ENCODE peak calls at places on chromosomes 7 and 10, in seven cellular contexts. One of them, this sample, is unnamed.

GRCh38 chr7:106793015-106793651 is 71.9 kb upstream of the PIK3CG start:
- DNase-seq in occipital lobe: no peak
- DNase-seq in G401: peak; percentile 37
- DNase-seq in T-helper 1 cell: peak; percentile 37
- DNase-seq in neural crest cell: peak; percentile 4
- DNase-seq in NCI-H2171 treated with DMSO at 0.1 percent for 48 hours: peak; percentile 18
- DNase-seq in right atrium auricular region: no peak
- DNase-seq in this sample: no peak

GRCh38 chr7:1056006-1056784 is 11.8 kb downstream of the GPR146 start:
- DNase-seq in occipital lobe: no peak
- DNase-seq in G401: peak; percentile 29
- DNase-seq in T-helper 1 cell: no peak
- DNase-seq in neural crest cell: no peak
- DNase-seq in NCI-H2171 treated with DMSO at 0.1 percent for 48 hours: no peak
- DNase-seq in right atrium auricular region: no peak
- DNase-seq in this sample: peak; percentile 89

GRCh38 chr7:157519246-157519645 is 182.4 kb downstream of the DNAJB6 start:
- DNase-seq in occipital lobe: no peak
- DNase-seq in G401: no peak
- DNase-seq in T-helper 1 cell: no peak
- DNase-seq in neural crest cell: no peak
- DNase-seq in NCI-H2171 treated with DMSO at 0.1 percent for 48 hours: no peak
- DNase-seq in right atrium auricular region: peak; percentile 28
- DNase-seq in this sample: no peak

GRCh38 chr7:104126411-104126841 is 81.4 kb downstream of the ORC5 start:
- DNase-seq in occipital lobe: no peak
- DNase-seq in G401: peak; percentile 100
- DNase-seq in T-helper 1 cell: no peak
- DNase-seq in neural crest cell: no peak
- DNase-seq in NCI-H2171 treated with DMSO at 0.1 percent for 48 hours: peak; percentile 98
- DNase-seq in right atrium auricular region: no peak
- DNase-seq in this sample: peak; percentile 74

GRCh38 chr10:13716161-13717071 is 129.7 kb downstream of the PRPF18 start:
- DNase-seq in occipital lobe: no peak
- DNase-seq in G401: no peak
- DNase-seq in T-helper 1 cell: no peak
- DNase-seq in neural crest cell: peak; percentile 29
- DNase-seq in NCI-H2171 treated with DMSO at 0.1 percent for 48 hours: no peak
- DNase-seq in right atrium auricular region: no peak
- DNase-seq in this sample: peak; percentile 81

GRCh38 chr7:93148135-93148534 is at the start of gene SAMD9L:
- DNase-seq in occipital lobe: no peak
- DNase-seq in G401: no peak
- DNase-seq in T-helper 1 cell: no peak
- DNase-seq in neural crest cell: no peak
- DNase-seq in NCI-H2171 treated with DMSO at 0.1 percent for 48 hours: no peak
- DNase-seq in right atrium auricular region: no peak
- DNase-seq in this sample: peak; percentile 51

GRCh38 chr7:47428780-47429472 is 153.0 kb downstream of the TNS3 start:
- DNase-seq in occipital lobe: no peak
- DNase-seq in G401: no peak
- DNase-seq in T-helper 1 cell: no peak
- DNase-seq in neural crest cell: no peak
- DNase-seq in NCI-H2171 treated with DMSO at 0.1 percent for 48 hours: peak; percentile 25
- DNase-seq in right atrium auricular region: no peak
- DNase-seq in this sample: no peak

GRCh38 chr7:98996162-98996552 is 117.8 kb downstream of the TRRAP start:
- DNase-seq in occipital lobe: no peak
- DNase-seq in G401: no peak
- DNase-seq in T-helper 1 cell: no peak
- DNase-seq in neural crest cell: no peak
- DNase-seq in NCI-H2171 treated with DMSO at 0.1 percent for 48 hours: no peak
- DNase-seq in right atrium auricular region: no peak
- DNase-seq in this sample: no peak

GRCh38 chr7:118029881-118030422 is 154.0 kb upstream of the LSM8 start:
- DNase-seq in occipital lobe: no peak
- DNase-seq in G401: peak; percentile 84
- DNase-seq in T-helper 1 cell: no peak
- DNase-seq in neural crest cell: no peak
- DNase-seq in NCI-H2171 treated with DMSO at 0.1 percent for 48 hours: no peak
- DNase-seq in right atrium auricular region: no peak
- DNase-seq in this sample: no peak

GRCh38 chr10:70853031-70853430 is 35.3 kb downstream of the PCBD1 start:
- DNase-seq in occipital lobe: no peak
- DNase-seq in G401: no peak
- DNase-seq in T-helper 1 cell: no peak
- DNase-seq in neural crest cell: no peak
- DNase-seq in NCI-H2171 treated with DMSO at 0.1 percent for 48 hours: no peak
- DNase-seq in right atrium auricular region: no peak
- DNase-seq in this sample: no peak

GRCh38 chr10:77348082-77348481 is 289.5 kb downstream of the KCNMA1 start:
- DNase-seq in occipital lobe: no peak
- DNase-seq in G401: no peak
- DNase-seq in T-helper 1 cell: no peak
- DNase-seq in neural crest cell: no peak
- DNase-seq in NCI-H2171 treated with DMSO at 0.1 percent for 48 hours: no peak
- DNase-seq in right atrium auricular region: no peak
- DNase-seq in this sample: no peak

GRCh38 chr10:122224159-122224558 is 46.9 kb upstream of the BTBD16 start:
- DNase-seq in occipital lobe: no peak
- DNase-seq in G401: no peak
- DNase-seq in T-helper 1 cell: no peak
- DNase-seq in neural crest cell: no peak
- DNase-seq in NCI-H2171 treated with DMSO at 0.1 percent for 48 hours: no peak
- DNase-seq in right atrium auricular region: no peak
- DNase-seq in this sample: no peak

GRCh38 chr7:141320287-141320686 is 230.9 kb upstream of the AGK start:
- DNase-seq in occipital lobe: no peak
- DNase-seq in G401: no peak
- DNase-seq in T-helper 1 cell: no peak
- DNase-seq in neural crest cell: no peak
- DNase-seq in NCI-H2171 treated with DMSO at 0.1 percent for 48 hours: no peak
- DNase-seq in right atrium auricular region: no peak
- DNase-seq in this sample: no peak

GRCh38 chr7:116948934-116949333 is 4.4 kb upstream of the ST7 start:
- DNase-seq in occipital lobe: no peak
- DNase-seq in G401: no peak
- DNase-seq in T-helper 1 cell: no peak
- DNase-seq in neural crest cell: no peak
- DNase-seq in NCI-H2171 treated with DMSO at 0.1 percent for 48 hours: no peak
- DNase-seq in right atrium auricular region: no peak
- DNase-seq in this sample: no peak

GRCh38 chr7:102913846-102914245 is 1.0 kb downstream of the LRRC17 start:
- DNase-seq in occipital lobe: no peak
- DNase-seq in G401: no peak
- DNase-seq in T-helper 1 cell: no peak
- DNase-seq in neural crest cell: no peak
- DNase-seq in NCI-H2171 treated with DMSO at 0.1 percent for 48 hours: no peak
- DNase-seq in right atrium auricular region: no peak
- DNase-seq in this sample: no peak

GRCh38 chr10:36188054-36188453 is 546.0 kb upstream of the FZD8 start:
- DNase-seq in occipital lobe: no peak
- DNase-seq in G401: no peak
- DNase-seq in T-helper 1 cell: no peak
- DNase-seq in neural crest cell: no peak
- DNase-seq in NCI-H2171 treated with DMSO at 0.1 percent for 48 hours: no peak
- DNase-seq in right atrium auricular region: peak; percentile 61
- DNase-seq in this sample: no peak

GRCh38 chr7:107233174-107233573 is 64.4 kb downstream of the HBP1 start:
- DNase-seq in occipital lobe: no peak
- DNase-seq in G401: peak; percentile 95
- DNase-seq in T-helper 1 cell: no peak
- DNase-seq in neural crest cell: no peak
- DNase-seq in NCI-H2171 treated with DMSO at 0.1 percent for 48 hours: no peak
- DNase-seq in right atrium auricular region: no peak
- DNase-seq in this sample: no peak

GRCh38 chr7:155889636-155890508 is 77.6 kb upstream of the SHH start:
- DNase-seq in occipital lobe: no peak
- DNase-seq in G401: no peak
- DNase-seq in T-helper 1 cell: no peak
- DNase-seq in neural crest cell: no peak
- DNase-seq in NCI-H2171 treated with DMSO at 0.1 percent for 48 hours: no peak
- DNase-seq in right atrium auricular region: no peak
- DNase-seq in this sample: no peak

GRCh38 chr10:71517310-71518159 is 120.8 kb downstream of the CDH23 start:
- DNase-seq in occipital lobe: no peak
- DNase-seq in G401: peak; percentile 85
- DNase-seq in T-helper 1 cell: no peak
- DNase-seq in neural crest cell: no peak
- DNase-seq in NCI-H2171 treated with DMSO at 0.1 percent for 48 hours: peak; percentile 38
- DNase-seq in right atrium auricular region: no peak
- DNase-seq in this sample: no peak

GRCh38 chr7:47893238-47893637 is 55.0 kb downstream of the PKD1L1 start:
- DNase-seq in occipital lobe: no peak
- DNase-seq in G401: no peak
- DNase-seq in T-helper 1 cell: no peak
- DNase-seq in neural crest cell: no peak
- DNase-seq in NCI-H2171 treated with DMSO at 0.1 percent for 48 hours: no peak
- DNase-seq in right atrium auricular region: no peak
- DNase-seq in this sample: no peak

GRCh38 chr7:135277161-135277560 is 43.5 kb downstream of the STRA8 start:
- DNase-seq in occipital lobe: no peak
- DNase-seq in G401: no peak
- DNase-seq in T-helper 1 cell: no peak
- DNase-seq in neural crest cell: no peak
- DNase-seq in NCI-H2171 treated with DMSO at 0.1 percent for 48 hours: no peak
- DNase-seq in right atrium auricular region: no peak
- DNase-seq in this sample: no peak

GRCh38 chr7:23907012-23907411 is 197.0 kb downstream of the STK31 start:
- DNase-seq in occipital lobe: no peak
- DNase-seq in G401: no peak
- DNase-seq in T-helper 1 cell: no peak
- DNase-seq in neural crest cell: no peak
- DNase-seq in NCI-H2171 treated with DMSO at 0.1 percent for 48 hours: no peak
- DNase-seq in right atrium auricular region: no peak
- DNase-seq in this sample: no peak

GRCh38 chr10:70880077-70880534 is 8.3 kb downstream of the PCBD1 start:
- DNase-seq in occipital lobe: peak; percentile 59
- DNase-seq in G401: peak; percentile 87
- DNase-seq in T-helper 1 cell: peak; percentile 68
- DNase-seq in neural crest cell: peak; percentile 78
- DNase-seq in NCI-H2171 treated with DMSO at 0.1 percent for 48 hours: peak; percentile 61
- DNase-seq in right atrium auricular region: peak; percentile 87
- DNase-seq in this sample: peak; percentile 82

GRCh38 chr10:90969947-90970673 is 49.2 kb upstream of the ANKRD1 start:
- DNase-seq in occipital lobe: no peak
- DNase-seq in G401: no peak
- DNase-seq in T-helper 1 cell: no peak
- DNase-seq in neural crest cell: no peak
- DNase-seq in NCI-H2171 treated with DMSO at 0.1 percent for 48 hours: no peak
- DNase-seq in right atrium auricular region: peak; percentile 5
- DNase-seq in this sample: no peak

GRCh38 chr10:12906051-12906541 is 95.4 kb downstream of the CCDC3 start:
- DNase-seq in occipital lobe: no peak
- DNase-seq in G401: no peak
- DNase-seq in T-helper 1 cell: no peak
- DNase-seq in neural crest cell: no peak
- DNase-seq in NCI-H2171 treated with DMSO at 0.1 percent for 48 hours: no peak
- DNase-seq in right atrium auricular region: no peak
- DNase-seq in this sample: peak; percentile 62

GRCh38 chr10:72170263-72170662 is 45.5 kb upstream of the ANAPC16 start:
- DNase-seq in occipital lobe: no peak
- DNase-seq in G401: no peak
- DNase-seq in T-helper 1 cell: no peak
- DNase-seq in neural crest cell: no peak
- DNase-seq in NCI-H2171 treated with DMSO at 0.1 percent for 48 hours: no peak
- DNase-seq in right atrium auricular region: no peak
- DNase-seq in this sample: peak; percentile 18

GRCh38 chr10:31346953-31347352 is 27.9 kb downstream of the ZEB1 start:
- DNase-seq in occipital lobe: no peak
- DNase-seq in G401: no peak
- DNase-seq in T-helper 1 cell: no peak
- DNase-seq in neural crest cell: no peak
- DNase-seq in NCI-H2171 treated with DMSO at 0.1 percent for 48 hours: no peak
- DNase-seq in right atrium auricular region: no peak
- DNase-seq in this sample: no peak

This sample was measured in endothelial cell of umbilical vein.